ENCODE peak calls at places on chromosome 12, in five cellular contexts. J is GM12865, Y is cardiac muscle cell, C is transverse colon, R is right lobe of liver. Q is an unnamed sample.

GRCh38 chr12:49673446-49674317 is 33.5 kb downstream of the FMNL3 start:
- DNase-seq in Y (peak), J (peak), C (peak), R (peak), Q (peak)

GRCh38 chr12:122903704-122904034 is 7.7 kb upstream of the VPS37B start:
- DNase-seq in Y (no peak), C (no peak), J (no peak), R (no peak), Q (no peak)

GRCh38 chr12:90085491-90086274 is 377.0 kb upstream of the ATP2B1 start:
- DNase-seq in Y (no peak), R (no peak), J (no peak), C (no peak), Q (no peak)

GRCh38 chr12:98845957-98846356 is 200.9 kb downstream of the APAF1 start:
- DNase-seq in R (no peak), J (no peak), C (no peak), Y (no peak), Q (no peak)

GRCh38 chr12:34297126-34297789 is 275.0 kb downstream of the ALG10 start:
- DNase-seq in C (no peak), R (no peak), Y (no peak), J (no peak), Q (no peak)

GRCh38 chr12:111448266-111448830 is 42.6 kb downstream of the SH2B3 start:
- DNase-seq in C (no peak), Y (no peak), R (peak), J (peak), Q (no peak)

GRCh38 chr12:18414671-18415070 is 153.4 kb downstream of the PIK3C2G start:
- DNase-seq in C (no peak), J (no peak), Y (no peak), R (no peak), Q (no peak)

GRCh38 chr12:49944046-49944445 is 6.5 kb upstream of the AQP2 start:
- DNase-seq in R (peak), C (no peak), Y (no peak), J (no peak), Q (no peak)

GRCh38 chr12:95767703-95768102 is 22.9 kb downstream of the NTN4 start:
- DNase-seq in R (no peak), J (no peak), Y (no peak), C (no peak), Q (no peak)

GRCh38 chr12:112017041-112017440 is 3.8 kb downstream of the ERP29 start:
- DNase-seq in Y (no peak), C (no peak), J (no peak), R (no peak), Q (no peak)

GRCh38 chr12:28535216-28535615 is 345.0 kb downstream of the CCDC91 start:
- DNase-seq in J (no peak), C (no peak), R (no peak), Y (no peak), Q (no peak)

GRCh38 chr12:26748741-26749431 is 84.1 kb downstream of the ITPR2 start:
- DNase-seq in Y (no peak), C (no peak), R (no peak), J (peak), Q (no peak)

GRCh38 chr12:103205906-103206305 is 248.4 kb downstream of the ASCL1 start:
- DNase-seq in Y (no peak), J (no peak), R (no peak), C (no peak), Q (no peak)

GRCh38 chr12:21697829-21698630 is 40.4 kb upstream of the LDHB start:
- DNase-seq in C (no peak), R (no peak), Y (peak), J (peak), Q (peak)

GRCh38 chr12:20549115-20549719 is 145.9 kb upstream of the SLCO1C1 start:
- DNase-seq in C (peak), Y (peak), J (no peak), R (no peak), Q (no peak)

GRCh38 chr12:42854826-42855225 is 265.3 kb upstream of the PRICKLE1 start:
- DNase-seq in C (no peak), Y (no peak), R (no peak), J (no peak), Q (no peak)

GRCh38 chr12:10310926-10311705 is 3.4 kb downstream of the KLRD1 start:
- DNase-seq in Y (no peak), C (no peak), J (no peak), R (no peak), Q (no peak)

GRCh38 chr12:89884365-89884915 is 175.8 kb upstream of the ATP2B1 start:
- DNase-seq in J (no peak), C (no peak), R (no peak), Y (no peak), Q (no peak)

GRCh38 chr12:85575115-85576096 is 260.8 kb downstream of the RASSF9 start:
- DNase-seq in Y (peak), J (peak), R (peak), C (peak), Q (peak)

GRCh38 chr12:88419794-88420193 is 160.5 kb downstream of the KITLG start:
- DNase-seq in Y (no peak), R (no peak), J (no peak), C (no peak), Q (no peak)

GRCh38 chr12:7749442-7749841 is 2.3 kb upstream of the CLEC4C start:
- DNase-seq in R (no peak), C (no peak), Y (no peak), J (peak), Q (no peak)

GRCh38 chr12:94134226-94134795 is 14.1 kb upstream of the PLXNC1 start:
- DNase-seq in J (peak), Y (peak), R (no peak), C (no peak), Q (peak)

GRCh38 chr12:55823419-55823818 is 5.6 kb downstream of the ORMDL2 start:
- DNase-seq in J (no peak), R (no peak), Y (no peak), C (no peak), Q (no peak)

GRCh38 chr12:55824726-55825125 is 4.7 kb downstream of the DNAJC14 start:
- DNase-seq in C (no peak), Y (no peak), R (no peak), J (no peak), Q (no peak)

GRCh38 chr12:55820679-55821078 is 2.8 kb downstream of the ORMDL2 start:
- DNase-seq in J (no peak), R (no peak), C (no peak), Y (no peak), Q (no peak)

GRCh38 chr12:55818886-55819285 is 1.0 kb downstream of the ORMDL2 start:
- DNase-seq in R (no peak), J (no peak), C (no peak), Y (no peak), Q (no peak)

DNA sequence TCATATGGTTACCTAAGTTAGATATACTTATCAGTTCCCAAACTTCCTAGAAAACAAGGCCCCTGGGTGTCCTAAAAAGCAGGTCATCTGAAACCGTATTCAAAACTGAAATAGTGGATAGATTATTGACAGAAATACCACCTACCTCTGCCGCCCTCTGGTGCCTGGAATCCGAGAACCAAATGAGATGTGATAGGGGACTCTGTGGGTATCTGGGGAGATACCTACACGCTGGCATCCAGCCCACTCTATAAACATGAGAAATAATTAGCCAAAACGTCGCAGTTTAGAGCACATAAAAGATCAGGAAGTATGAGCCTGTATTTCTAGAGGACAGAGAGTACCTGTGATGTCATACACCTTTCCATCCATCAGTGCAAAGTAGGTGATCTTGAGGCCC is 4.4 kb downstream of the ORMDL2 start:
- DNase-seq in C (no peak), R (no peak), Y (peak), J (no peak), Q (no peak)
- TF ChIP-seq CTCF in C (peak), R (peak), Y (peak), J (peak), Q (peak)

GRCh38 chr12:82359115-82359478 is 768 bp downstream of the METTL25 start:
- DNase-seq in C (no peak), J (peak), Y (peak), R (no peak), Q (no peak)

GRCh38 chr12:82357845-82358199 is 365 bp downstream of the CCDC59 start:
- DNase-seq in J (no peak), R (no peak), C (no peak), Y (no peak), Q (no peak)

GRCh38 chr12:82361461-82361915 is 3.2 kb downstream of the METTL25 start:
- DNase-seq in J (peak), C (no peak), Y (no peak), R (no peak), Q (no peak)

GRCh38 chr12:82358200-82359114 is at the start of the genes CCDC59 and METTL25:
- DNase-seq in R (peak), Y (peak), J (peak), C (peak), Q (peak)

DNA sequence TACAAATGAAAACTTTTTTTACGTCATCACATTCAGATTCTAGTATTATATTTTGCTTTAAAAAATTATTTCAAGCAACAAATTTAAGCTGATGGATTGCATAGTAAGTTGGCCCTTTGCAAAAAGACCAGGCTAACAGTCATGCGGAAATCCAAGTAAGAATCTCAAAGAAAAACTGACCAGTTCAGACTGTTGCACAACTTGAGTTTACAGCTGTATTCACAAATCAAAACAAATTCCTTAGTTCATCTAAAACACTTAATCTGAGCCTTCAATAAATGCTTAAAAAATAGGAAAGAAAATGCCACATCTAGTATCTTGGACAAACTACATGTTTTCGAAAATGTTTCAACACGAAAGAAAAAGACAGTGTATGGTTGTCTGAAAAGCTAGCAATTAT is 847 bp downstream of the CCDC59 start:
- DNase-seq in R (no peak), C (no peak), Y (no peak), J (no peak), Q (no peak)
- H3K4me3 ChIP-seq in R (peak), C (peak), Y (peak), J (peak), Q (peak)

DNA sequence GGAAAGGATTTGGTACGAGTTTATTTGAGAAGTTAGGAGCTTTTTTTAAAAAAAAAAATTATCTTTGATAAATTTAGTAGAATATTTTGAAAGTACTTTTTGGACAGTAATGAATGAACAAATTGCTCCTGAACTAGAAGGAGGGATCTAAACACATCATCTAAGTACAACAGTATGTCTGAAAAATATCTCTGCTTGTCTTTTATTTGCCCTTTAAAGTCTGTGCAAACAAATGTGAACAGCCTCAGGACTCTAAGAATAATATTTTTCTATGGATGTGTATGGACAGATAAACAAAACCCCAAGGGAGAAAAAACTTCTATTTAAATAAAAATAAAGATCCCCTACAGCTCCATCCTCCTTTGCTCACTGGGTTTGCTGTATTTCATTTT is 19.5 kb downstream of the FBXL14 start:
- DNase-seq in Y (no peak), J (no peak), C (no peak), R (no peak), Q (no peak)
- TF ChIP-seq CTCF in Y (no peak), J (no peak), C (no peak), R (no peak), Q (no peak)

GRCh38 chr12:3904999-3905398 is 31.8 kb upstream of the PARP11 start:
- DNase-seq in C (no peak), Y (no peak), R (no peak), J (no peak), Q (no peak)
- H3K4me3 ChIP-seq in C (no peak), Y (no peak), R (no peak), J (no peak), Q (no peak)

DNA sequence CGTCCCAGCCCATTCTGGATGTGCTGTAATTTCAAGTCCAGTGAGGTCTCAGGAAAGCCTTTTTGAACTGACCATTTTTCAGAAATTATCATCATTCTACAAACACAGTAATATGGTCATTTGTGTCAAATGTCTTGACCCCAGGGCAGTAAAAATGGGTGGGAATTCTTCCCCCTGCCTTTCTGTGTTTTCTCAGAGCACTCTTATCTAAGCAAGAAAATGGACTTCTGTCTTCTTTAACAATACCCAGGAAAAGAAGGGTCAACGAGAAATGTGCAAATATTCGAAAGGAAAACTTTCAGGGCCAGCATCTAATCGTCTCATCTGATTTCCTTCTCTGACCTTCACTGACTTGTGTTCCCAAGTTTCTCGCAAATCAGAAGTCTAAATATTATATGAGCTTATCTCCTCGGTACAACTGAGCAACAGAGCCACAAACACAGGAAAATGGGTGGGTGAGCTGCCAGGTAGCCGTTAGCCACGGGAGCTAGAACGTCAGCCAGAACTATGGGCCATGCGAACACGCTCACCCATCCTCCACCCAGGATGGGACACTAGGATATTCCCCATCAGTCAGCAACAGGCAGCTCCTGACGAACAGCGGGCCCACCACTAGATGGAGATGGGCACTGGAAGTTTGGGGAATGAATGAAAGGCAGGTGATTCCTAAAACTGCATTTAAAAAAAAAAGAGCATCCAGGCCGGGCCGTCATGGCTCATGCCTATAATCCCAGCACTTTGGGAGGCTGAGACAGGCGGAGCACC is 57.1 kb downstream of the VWF start:
- DNase-seq in C (no peak), R (peak), J (no peak), Y (no peak), Q (no peak)
- TF ChIP-seq CTCF in C (peak), R (peak), J (no peak), Y (peak), Q (peak)

Q was measured in LNCaP clone FGC.